ENCODE peak calls at places on chromosomes 13 and 19, in nine cellular contexts. One of them, this sample, is unnamed. For H3K4me1 and H3K9me3, the result is how much of the 10 kb centered on the place peaks cover.

GRCh38 chr13:79736356-79736755 is 255.4 kb downstream of the NDFIP2 start:
- DNase-seq in right lobe of liver: no peak
- DNase-seq in uterus: no peak
- DNase-seq in OCI-LY7: no peak
- DNase-seq in IMR-90: no peak
- DNase-seq in iPS DF 6.9: no peak
- DNase-seq in aorta: no peak
- DNase-seq in CD8-positive, alpha-beta memory T cell: no peak
- DNase-seq in adrenal gland: no peak
- DNase-seq in this sample: no peak

GRCh38 chr19:7340959-7341837 is 7.5 kb upstream of the ARHGEF18 start:
- DNase-seq in right lobe of liver: peak
- DNase-seq in uterus: peak
- DNase-seq in OCI-LY7: peak
- DNase-seq in IMR-90: peak
- DNase-seq in iPS DF 6.9: peak
- DNase-seq in aorta: peak
- DNase-seq in CD8-positive, alpha-beta memory T cell: peak
- DNase-seq in adrenal gland: peak
- DNase-seq in this sample: peak

GRCh38 chr13:80145291-80145690 is 195.6 kb downstream of the SPRY2 start:
- DNase-seq in right lobe of liver: no peak
- DNase-seq in uterus: no peak
- DNase-seq in OCI-LY7: no peak
- DNase-seq in IMR-90: no peak
- DNase-seq in iPS DF 6.9: no peak
- DNase-seq in aorta: no peak
- DNase-seq in CD8-positive, alpha-beta memory T cell: no peak
- DNase-seq in adrenal gland: no peak
- DNase-seq in this sample: no peak

GRCh38 chr19:49684983-49685553 is 4.3 kb upstream of the ADM5 start:
- DNase-seq in right lobe of liver: no peak
- DNase-seq in uterus: no peak
- DNase-seq in OCI-LY7: no peak
- DNase-seq in IMR-90: no peak
- DNase-seq in iPS DF 6.9: no peak
- DNase-seq in aorta: no peak
- DNase-seq in CD8-positive, alpha-beta memory T cell: no peak
- DNase-seq in adrenal gland: no peak
- DNase-seq in this sample: no peak

GRCh38 chr19:18848860-18849661 is 17.3 kb downstream of the UPF1 start:
- DNase-seq in right lobe of liver: peak
- DNase-seq in uterus: peak
- DNase-seq in OCI-LY7: no peak
- DNase-seq in IMR-90: peak
- DNase-seq in iPS DF 6.9: no peak
- DNase-seq in aorta: peak
- DNase-seq in CD8-positive, alpha-beta memory T cell: no peak
- DNase-seq in adrenal gland: peak
- DNase-seq in this sample: no peak

GRCh38 chr19:13526552-13526951 is 20.3 kb upstream of the CACNA1A start:
- DNase-seq in right lobe of liver: no peak
- DNase-seq in uterus: no peak
- DNase-seq in OCI-LY7: peak
- DNase-seq in IMR-90: peak
- DNase-seq in iPS DF 6.9: no peak
- DNase-seq in aorta: no peak
- DNase-seq in CD8-positive, alpha-beta memory T cell: no peak
- DNase-seq in adrenal gland: no peak
- DNase-seq in this sample: no peak

GRCh38 chr13:101903890-101904289 is 451.4 kb downstream of the ITGBL1 start:
- DNase-seq in right lobe of liver: no peak
- DNase-seq in uterus: no peak
- DNase-seq in OCI-LY7: no peak
- DNase-seq in IMR-90: no peak
- DNase-seq in iPS DF 6.9: no peak
- DNase-seq in aorta: no peak
- DNase-seq in CD8-positive, alpha-beta memory T cell: no peak
- DNase-seq in adrenal gland: no peak
- DNase-seq in this sample: no peak

GRCh38 chr19:16377521-16377920 is 52.9 kb downstream of the KLF2 start:
- DNase-seq in right lobe of liver: no peak
- DNase-seq in uterus: no peak
- DNase-seq in OCI-LY7: no peak
- DNase-seq in IMR-90: no peak
- DNase-seq in iPS DF 6.9: no peak
- DNase-seq in aorta: no peak
- DNase-seq in CD8-positive, alpha-beta memory T cell: no peak
- DNase-seq in adrenal gland: no peak
- DNase-seq in this sample: no peak

GRCh38 chr13:24672141-24673132 is 7.8 kb upstream of the ATP12A start:
- DNase-seq in right lobe of liver: peak
- DNase-seq in uterus: no peak
- DNase-seq in OCI-LY7: no peak
- DNase-seq in IMR-90: no peak
- DNase-seq in iPS DF 6.9: no peak
- DNase-seq in aorta: no peak
- DNase-seq in CD8-positive, alpha-beta memory T cell: no peak
- DNase-seq in adrenal gland: no peak
- DNase-seq in this sample: no peak

GRCh38 chr13:24671367-24672117 is 8.7 kb upstream of the ATP12A start:
- DNase-seq in right lobe of liver: peak
- DNase-seq in uterus: peak
- DNase-seq in OCI-LY7: peak
- DNase-seq in IMR-90: peak
- DNase-seq in iPS DF 6.9: peak
- DNase-seq in aorta: no peak
- DNase-seq in CD8-positive, alpha-beta memory T cell: no peak
- DNase-seq in adrenal gland: peak
- DNase-seq in this sample: no peak

GRCh38 chr13:24668955-24669354 is 11.3 kb upstream of the ATP12A start:
- DNase-seq in right lobe of liver: peak
- DNase-seq in uterus: no peak
- DNase-seq in OCI-LY7: no peak
- DNase-seq in IMR-90: no peak
- DNase-seq in iPS DF 6.9: no peak
- DNase-seq in aorta: no peak
- DNase-seq in CD8-positive, alpha-beta memory T cell: no peak
- DNase-seq in adrenal gland: no peak
- DNase-seq in this sample: no peak

GRCh38 chr13:24670174-24670573 is 10.0 kb upstream of the ATP12A start:
- DNase-seq in right lobe of liver: peak
- DNase-seq in uterus: no peak
- DNase-seq in OCI-LY7: no peak
- DNase-seq in IMR-90: no peak
- DNase-seq in iPS DF 6.9: no peak
- DNase-seq in aorta: no peak
- DNase-seq in CD8-positive, alpha-beta memory T cell: no peak
- DNase-seq in adrenal gland: no peak
- DNase-seq in this sample: no peak

DNA sequence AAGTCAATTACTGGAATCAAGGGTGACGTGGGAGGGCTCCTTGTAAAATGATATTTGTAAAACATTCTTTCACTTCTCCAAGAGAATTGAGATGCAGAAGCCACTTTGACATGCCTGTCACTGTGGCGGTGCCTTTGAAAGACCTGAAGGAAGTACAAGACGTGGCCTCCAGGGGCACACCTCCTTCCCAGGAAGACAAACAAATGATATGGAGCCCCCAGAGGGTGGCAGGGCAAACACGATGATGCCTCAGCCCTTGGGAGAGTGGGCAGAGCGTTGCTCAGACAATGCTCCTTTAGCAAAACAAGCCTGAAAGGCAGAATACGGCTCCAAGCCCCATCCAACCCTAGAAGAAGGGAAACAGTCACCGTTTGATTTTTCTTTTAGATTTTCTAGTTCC is 9.3 kb upstream of the ATP12A start:
- DNase-seq in right lobe of liver: peak
- DNase-seq in uterus: no peak
- DNase-seq in OCI-LY7: peak
- DNase-seq in IMR-90: no peak
- DNase-seq in iPS DF 6.9: no peak
- DNase-seq in aorta: no peak
- DNase-seq in CD8-positive, alpha-beta memory T cell: no peak
- DNase-seq in adrenal gland: no peak
- DNase-seq in this sample: no peak
- H3K27ac ChIP-seq in right lobe of liver: no peak
- H3K27ac ChIP-seq in uterus: peak
- H3K27ac ChIP-seq in OCI-LY7: no peak
- H3K27ac ChIP-seq in IMR-90: no peak
- H3K27ac ChIP-seq in iPS DF 6.9: no peak
- H3K27ac ChIP-seq in aorta: no peak
- H3K27ac ChIP-seq in CD8-positive, alpha-beta memory T cell: no peak
- H3K27ac ChIP-seq in adrenal gland: no peak
- H3K27ac ChIP-seq in this sample: no peak

DNA sequence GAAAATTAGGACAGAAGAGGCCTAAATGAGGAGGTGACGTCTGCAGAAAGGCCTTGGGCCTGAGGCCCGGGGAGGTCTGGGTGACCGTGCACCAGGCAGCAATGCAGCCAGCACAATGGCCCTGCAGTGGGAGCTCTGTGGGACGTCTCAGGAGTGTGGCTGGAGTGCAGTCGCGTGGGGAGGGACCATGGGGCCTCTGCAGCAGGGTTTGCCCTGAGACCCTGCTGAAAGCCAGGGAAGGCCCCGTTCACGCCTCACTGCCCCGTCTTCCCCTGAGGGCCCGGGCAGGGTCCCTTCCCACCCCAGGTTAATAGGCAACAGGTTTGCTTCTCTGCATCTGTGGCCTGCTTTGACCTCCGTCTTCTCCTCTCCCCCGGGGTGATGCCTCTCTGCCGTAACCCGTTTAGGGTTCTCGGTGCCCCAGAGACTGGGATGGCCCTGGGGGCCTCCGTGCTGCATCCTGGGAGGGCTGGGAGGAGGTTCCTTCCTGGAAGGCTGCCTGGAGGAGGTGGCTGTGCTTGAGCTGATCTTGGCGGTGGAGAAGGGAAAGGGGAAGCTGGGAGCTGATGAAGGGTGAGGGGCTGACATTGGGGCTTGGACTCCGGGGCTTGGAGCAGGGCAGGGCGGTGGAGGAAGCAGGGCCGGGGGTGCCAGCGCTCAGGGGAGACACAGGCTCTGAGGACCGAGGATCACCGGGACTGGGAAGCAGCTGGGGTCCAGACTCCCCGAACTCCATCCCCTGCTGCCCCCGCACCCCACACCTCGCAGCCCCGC is 9.7 kb downstream of the PALM start:
- DNase-seq in right lobe of liver: no peak
- DNase-seq in uterus: no peak
- DNase-seq in OCI-LY7: no peak
- DNase-seq in IMR-90: no peak
- DNase-seq in iPS DF 6.9: no peak
- DNase-seq in aorta: no peak
- DNase-seq in CD8-positive, alpha-beta memory T cell: no peak
- DNase-seq in adrenal gland: peak
- DNase-seq in this sample: no peak
- H3K4me1 ChIP-seq in right lobe of liver: under half
- H3K4me1 ChIP-seq in uterus: under half
- H3K4me1 ChIP-seq in OCI-LY7: under half
- H3K4me1 ChIP-seq in IMR-90: under half
- H3K4me1 ChIP-seq in iPS DF 6.9: under half
- H3K4me1 ChIP-seq in aorta: under half
- H3K4me1 ChIP-seq in CD8-positive, alpha-beta memory T cell: under half
- H3K4me1 ChIP-seq in adrenal gland: under half
- H3K4me1 ChIP-seq in this sample: under half

GRCh38 chr19:57075801-57076492 is 43.8 kb upstream of the USP29 start:
- DNase-seq in right lobe of liver: no peak
- DNase-seq in uterus: no peak
- DNase-seq in OCI-LY7: no peak
- DNase-seq in IMR-90: no peak
- DNase-seq in iPS DF 6.9: no peak
- DNase-seq in aorta: no peak
- DNase-seq in CD8-positive, alpha-beta memory T cell: no peak
- DNase-seq in adrenal gland: no peak
- DNase-seq in this sample: no peak
- H3K9me3 ChIP-seq in right lobe of liver: under half
- H3K9me3 ChIP-seq in uterus: under half
- H3K9me3 ChIP-seq in OCI-LY7: under half
- H3K9me3 ChIP-seq in IMR-90: under half
- H3K9me3 ChIP-seq in iPS DF 6.9: under half
- H3K9me3 ChIP-seq in aorta: under half
- H3K9me3 ChIP-seq in CD8-positive, alpha-beta memory T cell: under half
- H3K9me3 ChIP-seq in adrenal gland: under half
- H3K9me3 ChIP-seq in this sample: under half

GRCh38 chr13:20775961-20776360 is 2.2 kb upstream of the EEF1AKMT1 start:
- DNase-seq in right lobe of liver: no peak
- DNase-seq in uterus: no peak
- DNase-seq in OCI-LY7: no peak
- DNase-seq in IMR-90: no peak
- DNase-seq in iPS DF 6.9: no peak
- DNase-seq in aorta: no peak
- DNase-seq in CD8-positive, alpha-beta memory T cell: no peak
- DNase-seq in adrenal gland: no peak
- DNase-seq in this sample: no peak

GRCh38 chr13:20773194-20774080 is at the start of gene EEF1AKMT1:
- DNase-seq in right lobe of liver: peak
- DNase-seq in uterus: peak
- DNase-seq in OCI-LY7: peak
- DNase-seq in IMR-90: peak
- DNase-seq in iPS DF 6.9: peak
- DNase-seq in aorta: peak
- DNase-seq in CD8-positive, alpha-beta memory T cell: peak
- DNase-seq in adrenal gland: peak
- DNase-seq in this sample: peak

GRCh38 chr13:20774746-20775145 is 985 bp upstream of the EEF1AKMT1 start:
- DNase-seq in right lobe of liver: no peak
- DNase-seq in uterus: no peak
- DNase-seq in OCI-LY7: no peak
- DNase-seq in IMR-90: no peak
- DNase-seq in iPS DF 6.9: no peak
- DNase-seq in aorta: no peak
- DNase-seq in CD8-positive, alpha-beta memory T cell: no peak
- DNase-seq in adrenal gland: no peak
- DNase-seq in this sample: no peak

GRCh38 chr13:20769834-20770233 is 3.9 kb downstream of the EEF1AKMT1 start:
- DNase-seq in right lobe of liver: no peak
- DNase-seq in uterus: no peak
- DNase-seq in OCI-LY7: no peak
- DNase-seq in IMR-90: no peak
- DNase-seq in iPS DF 6.9: no peak
- DNase-seq in aorta: no peak
- DNase-seq in CD8-positive, alpha-beta memory T cell: no peak
- DNase-seq in adrenal gland: no peak
- DNase-seq in this sample: no peak

DNA sequence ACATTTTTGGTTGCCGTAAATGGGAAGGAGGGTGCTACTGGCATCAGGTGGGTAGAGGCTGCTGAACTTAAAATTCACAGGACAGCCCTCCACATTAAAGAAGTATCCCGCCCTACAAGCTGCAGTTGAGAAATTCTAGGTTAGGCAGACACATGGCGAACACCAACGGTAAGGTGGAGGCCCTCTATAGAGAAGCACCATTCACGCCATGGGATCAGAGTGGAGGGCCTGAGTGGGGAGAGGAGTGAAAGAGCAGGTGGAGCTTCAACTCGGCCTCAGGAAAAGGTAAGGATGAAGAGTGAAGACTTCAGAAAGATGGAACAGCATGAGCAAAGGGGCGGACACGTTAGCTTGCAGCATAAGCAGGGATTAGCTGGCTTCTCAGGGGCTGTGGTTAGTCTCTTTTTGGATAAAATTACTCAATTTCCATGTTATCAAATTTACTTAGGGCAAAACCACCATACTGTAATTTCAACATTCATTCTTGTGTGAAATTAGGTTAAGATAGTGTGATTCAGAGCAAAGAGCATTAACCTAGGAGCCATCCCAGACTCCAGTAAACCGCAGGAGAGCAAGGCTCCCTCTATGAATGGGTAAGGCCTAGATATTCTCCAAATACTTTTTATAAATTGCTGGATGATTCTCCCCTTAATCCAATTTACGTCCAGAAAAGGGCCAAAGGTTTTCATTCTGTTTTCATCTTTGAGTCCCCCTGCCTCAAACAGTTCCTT is 1.2 kb downstream of the EEF1AKMT1 start:
- DNase-seq in right lobe of liver: no peak
- DNase-seq in uterus: no peak
- DNase-seq in OCI-LY7: no peak
- DNase-seq in IMR-90: peak
- DNase-seq in iPS DF 6.9: no peak
- DNase-seq in aorta: no peak
- DNase-seq in CD8-positive, alpha-beta memory T cell: peak
- DNase-seq in adrenal gland: no peak
- DNase-seq in this sample: no peak
- H3K27ac ChIP-seq in right lobe of liver: no peak
- H3K27ac ChIP-seq in uterus: peak
- H3K27ac ChIP-seq in OCI-LY7: peak
- H3K27ac ChIP-seq in IMR-90: no peak
- H3K27ac ChIP-seq in iPS DF 6.9: no peak
- H3K27ac ChIP-seq in aorta: no peak
- H3K27ac ChIP-seq in CD8-positive, alpha-beta memory T cell: peak
- H3K27ac ChIP-seq in adrenal gland: peak
- H3K27ac ChIP-seq in this sample: peak